ENCODE peak calls at places on chromosomes 7 and 10, in six cellular contexts. L, N, V, Z, K and Y are unnamed samples.

GRCh38 chr10:86498608-86499007 is 23.0 kb downstream of the WAPL start:
- DNase-seq in V (peak), Z (no peak), K (no peak), L (no peak), N (no peak), Y (no peak)

GRCh38 chr7:27107901-27108381 is 5.5 kb upstream of the HOXA2 start:
- DNase-seq in K (no peak), V (no peak), Z (no peak), N (no peak), L (peak), Y (no peak)

GRCh38 chr10:33781666-33782395 is 447.4 kb upstream of the NRP1 start:
- DNase-seq in V (no peak), K (no peak), N (no peak), L (no peak), Z (no peak), Y (no peak)

GRCh38 chr10:49222170-49222569 is 34.0 kb upstream of the TMEM273 start:
- DNase-seq in V (no peak), K (no peak), N (no peak), L (no peak), Z (no peak), Y (no peak)

GRCh38 chr7:55245271-55245723 is 119.8 kb upstream of the LANCL2 start:
- DNase-seq in V (no peak), L (peak), N (no peak), K (no peak), Z (no peak), Y (no peak)

GRCh38 chr10:74936577-74937445 is 110.4 kb downstream of the KAT6B start:
- DNase-seq in N (no peak), V (no peak), Z (no peak), K (no peak), L (peak), Y (no peak)

GRCh38 chr10:16341637-16342036 is 95.2 kb upstream of the PTER start:
- DNase-seq in L (no peak), V (no peak), Z (no peak), N (no peak), K (no peak), Y (no peak)

GRCh38 chr7:24609570-24609969 is 36.3 kb downstream of the PALS2 start:
- DNase-seq in L (no peak), K (no peak), Z (no peak), N (no peak), V (no peak), Y (no peak)

GRCh38 chr10:31320179-31320597 is 1.2 kb downstream of the ZEB1 start:
- DNase-seq in L (no peak), N (no peak), Z (peak), K (peak), V (peak), Y (peak)

GRCh38 chr7:22064816-22065215 is 119.1 kb upstream of the CDCA7L start:
- DNase-seq in Z (no peak), V (no peak), N (no peak), L (no peak), K (no peak), Y (no peak)

GRCh38 chr10:35000936-35001335 is 89.2 kb downstream of the CUL2 start:
- DNase-seq in K (no peak), L (peak), Z (no peak), N (no peak), V (no peak), Y (no peak)

GRCh38 chr7:112009081-112009480 is 197.1 kb downstream of the DOCK4 start:
- DNase-seq in N (no peak), Z (no peak), K (no peak), L (peak), V (no peak), Y (no peak)

GRCh38 chr10:75402486-75403143 is 1.1 kb upstream of the ZNF503 start:
- DNase-seq in Z (no peak), V (peak), K (peak), L (no peak), N (no peak), Y (peak)

GRCh38 chr10:132970641-132971438 is 28.5 kb upstream of the CFAP46 start:
- DNase-seq in V (no peak), L (no peak), K (no peak), Z (no peak), N (no peak), Y (no peak)

GRCh38 chr7:77420438-77420837 is 4.3 kb upstream of the GSAP start:
- DNase-seq in K (no peak), N (no peak), L (no peak), V (no peak), Z (no peak), Y (no peak)

GRCh38 chr7:38753347-38753746 is 122.2 kb upstream of the AMPH start:
- DNase-seq in Z (no peak), N (no peak), V (no peak), K (no peak), L (no peak), Y (no peak)

GRCh38 chr7:115613836-115614235 is 416.7 kb downstream of the TFEC start:
- DNase-seq in Z (no peak), K (no peak), L (peak), V (no peak), N (no peak), Y (no peak)

GRCh38 chr10:121553455-121553854 is 44.8 kb downstream of the FGFR2 start:
- DNase-seq in V (peak), N (no peak), K (no peak), L (no peak), Z (no peak), Y (no peak)

GRCh38 chr10:12572281-12572680 is 222.9 kb downstream of the CAMK1D start:
- DNase-seq in L (no peak), K (no peak), V (no peak), Z (no peak), N (no peak), Y (no peak)

GRCh38 chr10:35343739-35344138 is 7.4 kb downstream of the CCNY start:
- DNase-seq in V (no peak), N (no peak), Z (no peak), L (no peak), K (no peak), Y (no peak)

GRCh38 chr10:84140036-84140379 is 699 bp downstream of the GHITM start:
- DNase-seq in L (peak), N (no peak), Z (no peak), K (peak), V (no peak), Y (peak)

GRCh38 chr10:70274643-70275042 is 9.2 kb downstream of the NPFFR1 start:
- DNase-seq in N (no peak), L (peak), Z (no peak), K (peak), V (no peak), Y (peak)

GRCh38 chr7:124412531-124412930 is 353.1 kb downstream of the GPR37 start:
- DNase-seq in Z (no peak), V (no peak), N (no peak), K (no peak), L (no peak), Y (no peak)

GRCh38 chr7:149125864-149126661 is at the start of gene ZNF425:
- DNase-seq in V (peak), K (peak), N (peak), Z (peak), L (peak), Y (peak)

GRCh38 chr10:123573236-123574147 is 92.7 kb upstream of the GPR26 start:
- DNase-seq in K (no peak), Z (no peak), L (no peak), N (peak), V (no peak), Y (peak)

GRCh38 chr7:127391591-127392181 is 822 bp downstream of the ZNF800 start:
- DNase-seq in L (peak), N (peak), V (peak), Z (peak), K (peak), Y (peak)

GRCh38 chr7:112420236-112420945 is 29.9 kb upstream of the IFRD1 start:
- DNase-seq in V (no peak), Z (no peak), K (no peak), N (no peak), L (peak), Y (no peak)